ENCODE peak calls at places on chromosomes 6 and 20, in ten cellular contexts. Q is mesendoderm, D is heart left ventricle, I is globus pallidus, P is GM03348, G is hepatocyte, O is fibroblast of mammary gland, V is KG1, F is HCEC 1CT, C is anterior cingulate cortex. Y is an unnamed sample.
A peak's percentile ranks its signal among the peaks of the same experiment; 100 is the strongest.

GRCh38 chr6:81750660-81751387 is 1.7 kb downstream of the TENT5A start:
- DNase-seq in Q (peak; percentile 27), F (no peak), O (no peak), I (no peak), G (no peak), V (no peak), P (no peak), C (no peak), D (no peak), Y (no peak)

GRCh38 chr6:117549606-117550005 is 52.7 kb downstream of the GOPC start:
- DNase-seq in Q (no peak), O (no peak), G (no peak), I (no peak), P (no peak), V (no peak), F (no peak), C (no peak), D (no peak), Y (no peak)

GRCh38 chr20:14234666-14235295 is 102.6 kb downstream of the FLRT3 start:
- DNase-seq in P (peak; percentile 72), O (peak; percentile 69), D (no peak), C (no peak), Q (no peak), V (no peak), F (peak; percentile 29), G (no peak), I (no peak), Y (no peak)

GRCh38 chr6:70622426-70622825 is 45.3 kb upstream of the SMAP1 start:
- DNase-seq in O (peak; percentile 15), G (no peak), C (no peak), Q (no peak), V (no peak), P (no peak), F (no peak), D (no peak), I (no peak), Y (no peak)

GRCh38 chr20:49561256-49561655 is 6.7 kb downstream of the PTGIS start:
- DNase-seq in Q (no peak), F (no peak), P (no peak), V (no peak), G (no peak), D (no peak), C (no peak), I (no peak), O (no peak), Y (no peak)

GRCh38 chr6:3120765-3121089 is 2.2 kb downstream of the BPHL start:
- DNase-seq in O (no peak), I (no peak), P (no peak), Q (no peak), F (no peak), V (no peak), D (no peak), C (no peak), G (no peak), Y (no peak)

GRCh38 chr6:139390447-139390846 is 16.0 kb upstream of the CITED2 start:
- DNase-seq in V (no peak), G (no peak), F (no peak), P (no peak), D (no peak), Q (no peak), O (no peak), C (no peak), I (no peak), Y (no peak)

GRCh38 chr20:47887477-47888080 is 102.3 kb upstream of the SULF2 start:
- DNase-seq in P (no peak), F (no peak), Q (no peak), I (no peak), C (no peak), V (no peak), O (no peak), G (no peak), D (no peak), Y (no peak)

GRCh38 chr20:3876676-3877075 is 12.5 kb upstream of the PANK2 start:
- DNase-seq in C (no peak), O (no peak), G (no peak), F (no peak), Q (no peak), P (no peak), I (no peak), V (no peak), D (no peak), Y (no peak)

GRCh38 chr20:57061058-57061900 is 205.2 kb downstream of the BMP7 start:
- DNase-seq in C (no peak), O (no peak), I (no peak), P (no peak), F (no peak), D (no peak), Q (peak; percentile 75), G (peak; percentile 67), V (no peak), Y (no peak)

GRCh38 chr6:156955494-156956183 is 178.5 kb downstream of the ARID1B start:
- DNase-seq in I (no peak), C (no peak), P (no peak), O (peak; percentile 48), Q (no peak), G (no peak), D (peak; percentile 74), F (no peak), V (no peak), Y (no peak)

GRCh38 chr6:163370807-163371206 is 43.7 kb upstream of the QKI start:
- DNase-seq in O (no peak), C (no peak), D (no peak), Q (no peak), I (no peak), F (no peak), G (no peak), P (no peak), V (no peak), Y (no peak)

GRCh38 chr6:141561154-141561553 is 571.6 kb upstream of the GJE1 start:
- DNase-seq in Q (no peak), V (no peak), P (no peak), O (no peak), D (no peak), C (no peak), F (no peak), I (no peak), G (no peak), Y (no peak)